ENCODE peak calls at places on chromosome 16, in ten cellular contexts. One of them, this sample, is unnamed.
A peak's percentile ranks its signal among the peaks of the same experiment; 100 is the strongest.

GRCh38 chr16:50680907-50681885 is at the start of gene SNX20:
- DNase-seq in iPS-NIHi11: no peak
- DNase-seq in activated CD8-positive, alpha-beta memory T cell treated with anti-CD3 and anti-CD28 coated beads for 4 hours: peak; percentile 33
- DNase-seq in CD4-positive, alpha-beta memory T cell: peak; percentile 78
- DNase-seq in T-helper 2 cell treated with Interferon-gamma antibody and Interleukin-4, amounts not matched to agents 5 μg/mL and 100 μg/mL, for 36 hours: peak; percentile 53
- DNase-seq in NCI-H345: no peak
- DNase-seq in A549: no peak
- DNase-seq in stimulated activated CD4-positive, alpha-beta T cell treated with anti-CD3 and anti-CD28 coated beads, Interleukin-2, amount 100 ng/mL, for 24 hours: peak; percentile 62
- DNase-seq in left ventricle myocardium superior: peak; percentile 49
- DNase-seq in CD4-positive, CD25-positive, alpha-beta regulatory T cell: peak; percentile 80
- DNase-seq in this sample: peak; percentile 82

GRCh38 chr16:30365200-30365599 is 5.1 kb downstream of the TBC1D10B start:
- DNase-seq in T-helper 2 cell treated with Interferon-gamma antibody and Interleukin-4, amounts not matched to agents 5 μg/mL and 100 μg/mL, for 36 hours: no peak
- DNase-seq in NCI-H345: no peak
- DNase-seq in activated CD8-positive, alpha-beta memory T cell treated with anti-CD3 and anti-CD28 coated beads for 4 hours: no peak
- DNase-seq in CD4-positive, CD25-positive, alpha-beta regulatory T cell: no peak
- DNase-seq in A549: no peak
- DNase-seq in stimulated activated CD4-positive, alpha-beta T cell treated with anti-CD3 and anti-CD28 coated beads, Interleukin-2, amount 100 ng/mL, for 24 hours: no peak
- DNase-seq in iPS-NIHi11: no peak
- DNase-seq in CD4-positive, alpha-beta memory T cell: no peak
- DNase-seq in left ventricle myocardium superior: peak; percentile 24
- DNase-seq in this sample: no peak

GRCh38 chr16:30124985-30125379 is 2.0 kb upstream of the MAPK3 start:
- DNase-seq in iPS-NIHi11: no peak
- DNase-seq in activated CD8-positive, alpha-beta memory T cell treated with anti-CD3 and anti-CD28 coated beads for 4 hours: no peak
- DNase-seq in NCI-H345: no peak
- DNase-seq in left ventricle myocardium superior: no peak
- DNase-seq in stimulated activated CD4-positive, alpha-beta T cell treated with anti-CD3 and anti-CD28 coated beads, Interleukin-2, amount 100 ng/mL, for 24 hours: no peak
- DNase-seq in A549: no peak
- DNase-seq in T-helper 2 cell treated with Interferon-gamma antibody and Interleukin-4, amounts not matched to agents 5 μg/mL and 100 μg/mL, for 36 hours: no peak
- DNase-seq in CD4-positive, CD25-positive, alpha-beta regulatory T cell: no peak
- DNase-seq in CD4-positive, alpha-beta memory T cell: no peak
- DNase-seq in this sample: no peak

GRCh38 chr16:84288902-84289301 is 5.8 kb upstream of the WFDC1 start:
- DNase-seq in left ventricle myocardium superior: no peak
- DNase-seq in CD4-positive, CD25-positive, alpha-beta regulatory T cell: no peak
- DNase-seq in A549: no peak
- DNase-seq in NCI-H345: no peak
- DNase-seq in activated CD8-positive, alpha-beta memory T cell treated with anti-CD3 and anti-CD28 coated beads for 4 hours: no peak
- DNase-seq in stimulated activated CD4-positive, alpha-beta T cell treated with anti-CD3 and anti-CD28 coated beads, Interleukin-2, amount 100 ng/mL, for 24 hours: no peak
- DNase-seq in T-helper 2 cell treated with Interferon-gamma antibody and Interleukin-4, amounts not matched to agents 5 μg/mL and 100 μg/mL, for 36 hours: no peak
- DNase-seq in iPS-NIHi11: no peak
- DNase-seq in CD4-positive, alpha-beta memory T cell: no peak
- DNase-seq in this sample: no peak

GRCh38 chr16:72530434-72530833 is 358.5 kb upstream of the PMFBP1 start:
- DNase-seq in activated CD8-positive, alpha-beta memory T cell treated with anti-CD3 and anti-CD28 coated beads for 4 hours: no peak
- DNase-seq in iPS-NIHi11: no peak
- DNase-seq in stimulated activated CD4-positive, alpha-beta T cell treated with anti-CD3 and anti-CD28 coated beads, Interleukin-2, amount 100 ng/mL, for 24 hours: no peak
- DNase-seq in NCI-H345: no peak
- DNase-seq in T-helper 2 cell treated with Interferon-gamma antibody and Interleukin-4, amounts not matched to agents 5 μg/mL and 100 μg/mL, for 36 hours: no peak
- DNase-seq in CD4-positive, CD25-positive, alpha-beta regulatory T cell: no peak
- DNase-seq in CD4-positive, alpha-beta memory T cell: no peak
- DNase-seq in A549: no peak
- DNase-seq in left ventricle myocardium superior: no peak
- DNase-seq in this sample: peak; percentile 31

GRCh38 chr16:72936408-72936807 is 111.5 kb downstream of the ZFHX3 start:
- DNase-seq in stimulated activated CD4-positive, alpha-beta T cell treated with anti-CD3 and anti-CD28 coated beads, Interleukin-2, amount 100 ng/mL, for 24 hours: no peak
- DNase-seq in A549: no peak
- DNase-seq in left ventricle myocardium superior: no peak
- DNase-seq in activated CD8-positive, alpha-beta memory T cell treated with anti-CD3 and anti-CD28 coated beads for 4 hours: no peak
- DNase-seq in CD4-positive, alpha-beta memory T cell: no peak
- DNase-seq in NCI-H345: no peak
- DNase-seq in T-helper 2 cell treated with Interferon-gamma antibody and Interleukin-4, amounts not matched to agents 5 μg/mL and 100 μg/mL, for 36 hours: no peak
- DNase-seq in iPS-NIHi11: no peak
- DNase-seq in CD4-positive, CD25-positive, alpha-beta regulatory T cell: no peak
- DNase-seq in this sample: no peak

GRCh38 chr16:66903544-66904427 is 14.9 kb downstream of the CDH16 start:
- DNase-seq in T-helper 2 cell treated with Interferon-gamma antibody and Interleukin-4, amounts not matched to agents 5 μg/mL and 100 μg/mL, for 36 hours: no peak
- DNase-seq in left ventricle myocardium superior: peak; percentile 89
- DNase-seq in iPS-NIHi11: no peak
- DNase-seq in CD4-positive, CD25-positive, alpha-beta regulatory T cell: no peak
- DNase-seq in A549: peak; percentile 2
- DNase-seq in activated CD8-positive, alpha-beta memory T cell treated with anti-CD3 and anti-CD28 coated beads for 4 hours: no peak
- DNase-seq in stimulated activated CD4-positive, alpha-beta T cell treated with anti-CD3 and anti-CD28 coated beads, Interleukin-2, amount 100 ng/mL, for 24 hours: no peak
- DNase-seq in NCI-H345: no peak
- DNase-seq in CD4-positive, alpha-beta memory T cell: no peak
- DNase-seq in this sample: no peak

GRCh38 chr16:7393680-7394079 is 61.0 kb downstream of the RBFOX1 start:
- DNase-seq in CD4-positive, CD25-positive, alpha-beta regulatory T cell: no peak
- DNase-seq in T-helper 2 cell treated with Interferon-gamma antibody and Interleukin-4, amounts not matched to agents 5 μg/mL and 100 μg/mL, for 36 hours: no peak
- DNase-seq in stimulated activated CD4-positive, alpha-beta T cell treated with anti-CD3 and anti-CD28 coated beads, Interleukin-2, amount 100 ng/mL, for 24 hours: no peak
- DNase-seq in activated CD8-positive, alpha-beta memory T cell treated with anti-CD3 and anti-CD28 coated beads for 4 hours: no peak
- DNase-seq in NCI-H345: no peak
- DNase-seq in left ventricle myocardium superior: no peak
- DNase-seq in CD4-positive, alpha-beta memory T cell: no peak
- DNase-seq in A549: no peak
- DNase-seq in iPS-NIHi11: no peak
- DNase-seq in this sample: no peak

GRCh38 chr16:3780570-3780969 is 63.2 kb upstream of the TRAP1 start:
- DNase-seq in activated CD8-positive, alpha-beta memory T cell treated with anti-CD3 and anti-CD28 coated beads for 4 hours: no peak
- DNase-seq in CD4-positive, alpha-beta memory T cell: no peak
- DNase-seq in CD4-positive, CD25-positive, alpha-beta regulatory T cell: no peak
- DNase-seq in stimulated activated CD4-positive, alpha-beta T cell treated with anti-CD3 and anti-CD28 coated beads, Interleukin-2, amount 100 ng/mL, for 24 hours: no peak
- DNase-seq in NCI-H345: peak; percentile 33
- DNase-seq in T-helper 2 cell treated with Interferon-gamma antibody and Interleukin-4, amounts not matched to agents 5 μg/mL and 100 μg/mL, for 36 hours: no peak
- DNase-seq in left ventricle myocardium superior: no peak
- DNase-seq in A549: no peak
- DNase-seq in iPS-NIHi11: no peak
- DNase-seq in this sample: no peak

GRCh38 chr16:66961065-66961744 is at the start of gene CES3:
- DNase-seq in A549: peak; percentile 80
- DNase-seq in stimulated activated CD4-positive, alpha-beta T cell treated with anti-CD3 and anti-CD28 coated beads, Interleukin-2, amount 100 ng/mL, for 24 hours: peak; percentile 71
- DNase-seq in T-helper 2 cell treated with Interferon-gamma antibody and Interleukin-4, amounts not matched to agents 5 μg/mL and 100 μg/mL, for 36 hours: peak; percentile 70
- DNase-seq in CD4-positive, CD25-positive, alpha-beta regulatory T cell: peak; percentile 39
- DNase-seq in iPS-NIHi11: peak; percentile 88
- DNase-seq in CD4-positive, alpha-beta memory T cell: peak; percentile 41
- DNase-seq in activated CD8-positive, alpha-beta memory T cell treated with anti-CD3 and anti-CD28 coated beads for 4 hours: no peak
- DNase-seq in left ventricle myocardium superior: peak; percentile 67
- DNase-seq in NCI-H345: peak; percentile 26
- DNase-seq in this sample: peak; percentile 77

GRCh38 chr16:74623214-74623842 is 16.4 kb upstream of the GLG1 start:
- DNase-seq in left ventricle myocardium superior: no peak
- DNase-seq in activated CD8-positive, alpha-beta memory T cell treated with anti-CD3 and anti-CD28 coated beads for 4 hours: no peak
- DNase-seq in T-helper 2 cell treated with Interferon-gamma antibody and Interleukin-4, amounts not matched to agents 5 μg/mL and 100 μg/mL, for 36 hours: no peak
- DNase-seq in iPS-NIHi11: peak; percentile 48
- DNase-seq in CD4-positive, CD25-positive, alpha-beta regulatory T cell: peak; percentile 54
- DNase-seq in CD4-positive, alpha-beta memory T cell: peak; percentile 54
- DNase-seq in NCI-H345: no peak
- DNase-seq in A549: peak; percentile 57
- DNase-seq in stimulated activated CD4-positive, alpha-beta T cell treated with anti-CD3 and anti-CD28 coated beads, Interleukin-2, amount 100 ng/mL, for 24 hours: no peak
- DNase-seq in this sample: peak; percentile 18

GRCh38 chr16:63813862-63814261 is 1308.0 kb downstream of the CDH11 start:
- DNase-seq in NCI-H345: no peak
- DNase-seq in activated CD8-positive, alpha-beta memory T cell treated with anti-CD3 and anti-CD28 coated beads for 4 hours: no peak
- DNase-seq in iPS-NIHi11: no peak
- DNase-seq in CD4-positive, alpha-beta memory T cell: no peak
- DNase-seq in CD4-positive, CD25-positive, alpha-beta regulatory T cell: no peak
- DNase-seq in left ventricle myocardium superior: no peak
- DNase-seq in T-helper 2 cell treated with Interferon-gamma antibody and Interleukin-4, amounts not matched to agents 5 μg/mL and 100 μg/mL, for 36 hours: no peak
- DNase-seq in stimulated activated CD4-positive, alpha-beta T cell treated with anti-CD3 and anti-CD28 coated beads, Interleukin-2, amount 100 ng/mL, for 24 hours: no peak
- DNase-seq in A549: no peak
- DNase-seq in this sample: no peak

GRCh38 chr16:56481468-56482112 is 30.2 kb downstream of the OGFOD1 start:
- DNase-seq in NCI-H345: no peak
- DNase-seq in A549: no peak
- DNase-seq in activated CD8-positive, alpha-beta memory T cell treated with anti-CD3 and anti-CD28 coated beads for 4 hours: no peak
- DNase-seq in T-helper 2 cell treated with Interferon-gamma antibody and Interleukin-4, amounts not matched to agents 5 μg/mL and 100 μg/mL, for 36 hours: no peak
- DNase-seq in iPS-NIHi11: no peak
- DNase-seq in CD4-positive, alpha-beta memory T cell: no peak
- DNase-seq in stimulated activated CD4-positive, alpha-beta T cell treated with anti-CD3 and anti-CD28 coated beads, Interleukin-2, amount 100 ng/mL, for 24 hours: no peak
- DNase-seq in CD4-positive, CD25-positive, alpha-beta regulatory T cell: no peak
- DNase-seq in left ventricle myocardium superior: no peak
- DNase-seq in this sample: no peak

GRCh38 chr16:54526916-54527315 is 240.3 kb upstream of the IRX3 start:
- DNase-seq in A549: no peak
- DNase-seq in CD4-positive, CD25-positive, alpha-beta regulatory T cell: no peak
- DNase-seq in T-helper 2 cell treated with Interferon-gamma antibody and Interleukin-4, amounts not matched to agents 5 μg/mL and 100 μg/mL, for 36 hours: no peak
- DNase-seq in NCI-H345: no peak
- DNase-seq in stimulated activated CD4-positive, alpha-beta T cell treated with anti-CD3 and anti-CD28 coated beads, Interleukin-2, amount 100 ng/mL, for 24 hours: no peak
- DNase-seq in activated CD8-positive, alpha-beta memory T cell treated with anti-CD3 and anti-CD28 coated beads for 4 hours: no peak
- DNase-seq in iPS-NIHi11: no peak
- DNase-seq in CD4-positive, alpha-beta memory T cell: no peak
- DNase-seq in left ventricle myocardium superior: no peak
- DNase-seq in this sample: no peak

GRCh38 chr16:81283044-81283443 is 31.7 kb upstream of the GAN start:
- DNase-seq in T-helper 2 cell treated with Interferon-gamma antibody and Interleukin-4, amounts not matched to agents 5 μg/mL and 100 μg/mL, for 36 hours: no peak
- DNase-seq in NCI-H345: no peak
- DNase-seq in A549: no peak
- DNase-seq in CD4-positive, alpha-beta memory T cell: no peak
- DNase-seq in stimulated activated CD4-positive, alpha-beta T cell treated with anti-CD3 and anti-CD28 coated beads, Interleukin-2, amount 100 ng/mL, for 24 hours: no peak
- DNase-seq in CD4-positive, CD25-positive, alpha-beta regulatory T cell: no peak
- DNase-seq in left ventricle myocardium superior: no peak
- DNase-seq in iPS-NIHi11: no peak
- DNase-seq in activated CD8-positive, alpha-beta memory T cell treated with anti-CD3 and anti-CD28 coated beads for 4 hours: no peak
- DNase-seq in this sample: no peak

GRCh38 chr16:11224894-11225676 is 30.9 kb downstream of the SOCS1 start:
- DNase-seq in left ventricle myocardium superior: peak; percentile 58
- DNase-seq in NCI-H345: no peak
- DNase-seq in T-helper 2 cell treated with Interferon-gamma antibody and Interleukin-4, amounts not matched to agents 5 μg/mL and 100 μg/mL, for 36 hours: peak; percentile 91
- DNase-seq in stimulated activated CD4-positive, alpha-beta T cell treated with anti-CD3 and anti-CD28 coated beads, Interleukin-2, amount 100 ng/mL, for 24 hours: peak; percentile 81
- DNase-seq in A549: no peak
- DNase-seq in activated CD8-positive, alpha-beta memory T cell treated with anti-CD3 and anti-CD28 coated beads for 4 hours: peak; percentile 69
- DNase-seq in iPS-NIHi11: no peak
- DNase-seq in CD4-positive, alpha-beta memory T cell: peak; percentile 83
- DNase-seq in CD4-positive, CD25-positive, alpha-beta regulatory T cell: peak; percentile 73
- DNase-seq in this sample: peak; percentile 79

GRCh38 chr16:3548445-3548844 is 28.8 kb downstream of the NLRC3 start:
- DNase-seq in NCI-H345: no peak
- DNase-seq in iPS-NIHi11: no peak
- DNase-seq in CD4-positive, CD25-positive, alpha-beta regulatory T cell: no peak
- DNase-seq in A549: no peak
- DNase-seq in T-helper 2 cell treated with Interferon-gamma antibody and Interleukin-4, amounts not matched to agents 5 μg/mL and 100 μg/mL, for 36 hours: no peak
- DNase-seq in stimulated activated CD4-positive, alpha-beta T cell treated with anti-CD3 and anti-CD28 coated beads, Interleukin-2, amount 100 ng/mL, for 24 hours: no peak
- DNase-seq in CD4-positive, alpha-beta memory T cell: no peak
- DNase-seq in activated CD8-positive, alpha-beta memory T cell treated with anti-CD3 and anti-CD28 coated beads for 4 hours: no peak
- DNase-seq in left ventricle myocardium superior: no peak
- DNase-seq in this sample: no peak

GRCh38 chr16:20611350-20611902 is 35.3 kb upstream of the ACSM2B start:
- DNase-seq in T-helper 2 cell treated with Interferon-gamma antibody and Interleukin-4, amounts not matched to agents 5 μg/mL and 100 μg/mL, for 36 hours: no peak
- DNase-seq in stimulated activated CD4-positive, alpha-beta T cell treated with anti-CD3 and anti-CD28 coated beads, Interleukin-2, amount 100 ng/mL, for 24 hours: no peak
- DNase-seq in left ventricle myocardium superior: peak; percentile 65
- DNase-seq in A549: no peak
- DNase-seq in NCI-H345: peak; percentile 80
- DNase-seq in iPS-NIHi11: no peak
- DNase-seq in activated CD8-positive, alpha-beta memory T cell treated with anti-CD3 and anti-CD28 coated beads for 4 hours: no peak
- DNase-seq in CD4-positive, alpha-beta memory T cell: no peak
- DNase-seq in CD4-positive, CD25-positive, alpha-beta regulatory T cell: no peak
- DNase-seq in this sample: no peak

GRCh38 chr16:56930516-56931252 is 1.3 kb upstream of the HERPUD1 start:
- DNase-seq in T-helper 2 cell treated with Interferon-gamma antibody and Interleukin-4, amounts not matched to agents 5 μg/mL and 100 μg/mL, for 36 hours: no peak
- DNase-seq in iPS-NIHi11: no peak
- DNase-seq in CD4-positive, alpha-beta memory T cell: no peak
- DNase-seq in left ventricle myocardium superior: no peak
- DNase-seq in NCI-H345: peak; percentile 69
- DNase-seq in stimulated activated CD4-positive, alpha-beta T cell treated with anti-CD3 and anti-CD28 coated beads, Interleukin-2, amount 100 ng/mL, for 24 hours: no peak
- DNase-seq in A549: no peak
- DNase-seq in activated CD8-positive, alpha-beta memory T cell treated with anti-CD3 and anti-CD28 coated beads for 4 hours: no peak
- DNase-seq in CD4-positive, CD25-positive, alpha-beta regulatory T cell: no peak
- DNase-seq in this sample: peak; percentile 54

GRCh38 chr16:74862743-74863244 is 88.2 kb upstream of the FA2H start:
- DNase-seq in CD4-positive, alpha-beta memory T cell: peak; percentile 49
- DNase-seq in A549: peak; percentile 69
- DNase-seq in left ventricle myocardium superior: no peak
- DNase-seq in iPS-NIHi11: peak; percentile 65
- DNase-seq in T-helper 2 cell treated with Interferon-gamma antibody and Interleukin-4, amounts not matched to agents 5 μg/mL and 100 μg/mL, for 36 hours: no peak
- DNase-seq in CD4-positive, CD25-positive, alpha-beta regulatory T cell: peak; percentile 49
- DNase-seq in stimulated activated CD4-positive, alpha-beta T cell treated with anti-CD3 and anti-CD28 coated beads, Interleukin-2, amount 100 ng/mL, for 24 hours: no peak
- DNase-seq in NCI-H345: peak; percentile 42
- DNase-seq in activated CD8-positive, alpha-beta memory T cell treated with anti-CD3 and anti-CD28 coated beads for 4 hours: no peak
- DNase-seq in this sample: peak; percentile 35

GRCh38 chr16:22635345-22635744 is 124.7 kb downstream of the NPIPB5 start:
- DNase-seq in T-helper 2 cell treated with Interferon-gamma antibody and Interleukin-4, amounts not matched to agents 5 μg/mL and 100 μg/mL, for 36 hours: no peak
- DNase-seq in left ventricle myocardium superior: no peak
- DNase-seq in CD4-positive, CD25-positive, alpha-beta regulatory T cell: no peak
- DNase-seq in CD4-positive, alpha-beta memory T cell: no peak
- DNase-seq in iPS-NIHi11: peak; percentile 58
- DNase-seq in activated CD8-positive, alpha-beta memory T cell treated with anti-CD3 and anti-CD28 coated beads for 4 hours: no peak
- DNase-seq in A549: no peak
- DNase-seq in NCI-H345: no peak
- DNase-seq in stimulated activated CD4-positive, alpha-beta T cell treated with anti-CD3 and anti-CD28 coated beads, Interleukin-2, amount 100 ng/mL, for 24 hours: no peak
- DNase-seq in this sample: no peak

GRCh38 chr16:51538707-51539604 is 387.9 kb upstream of the SALL1 start:
- DNase-seq in A549: peak; percentile 88
- DNase-seq in NCI-H345: no peak
- DNase-seq in CD4-positive, alpha-beta memory T cell: no peak
- DNase-seq in CD4-positive, CD25-positive, alpha-beta regulatory T cell: no peak
- DNase-seq in activated CD8-positive, alpha-beta memory T cell treated with anti-CD3 and anti-CD28 coated beads for 4 hours: no peak
- DNase-seq in left ventricle myocardium superior: no peak
- DNase-seq in iPS-NIHi11: peak; percentile 51
- DNase-seq in T-helper 2 cell treated with Interferon-gamma antibody and Interleukin-4, amounts not matched to agents 5 μg/mL and 100 μg/mL, for 36 hours: no peak
- DNase-seq in stimulated activated CD4-positive, alpha-beta T cell treated with anti-CD3 and anti-CD28 coated beads, Interleukin-2, amount 100 ng/mL, for 24 hours: no peak
- DNase-seq in this sample: no peak

GRCh38 chr16:10988164-10988803 is 43.9 kb downstream of the CLEC16A start:
- DNase-seq in CD4-positive, CD25-positive, alpha-beta regulatory T cell: no peak
- DNase-seq in A549: peak; percentile 28
- DNase-seq in NCI-H345: no peak
- DNase-seq in stimulated activated CD4-positive, alpha-beta T cell treated with anti-CD3 and anti-CD28 coated beads, Interleukin-2, amount 100 ng/mL, for 24 hours: peak; percentile 73
- DNase-seq in activated CD8-positive, alpha-beta memory T cell treated with anti-CD3 and anti-CD28 coated beads for 4 hours: no peak
- DNase-seq in CD4-positive, alpha-beta memory T cell: no peak
- DNase-seq in T-helper 2 cell treated with Interferon-gamma antibody and Interleukin-4, amounts not matched to agents 5 μg/mL and 100 μg/mL, for 36 hours: peak; percentile 82
- DNase-seq in left ventricle myocardium superior: no peak
- DNase-seq in iPS-NIHi11: peak; percentile 51
- DNase-seq in this sample: no peak

GRCh38 chr16:79276506-79276905 is 324.0 kb downstream of the MAF start:
- DNase-seq in NCI-H345: no peak
- DNase-seq in CD4-positive, alpha-beta memory T cell: no peak
- DNase-seq in iPS-NIHi11: no peak
- DNase-seq in A549: no peak
- DNase-seq in CD4-positive, CD25-positive, alpha-beta regulatory T cell: no peak
- DNase-seq in T-helper 2 cell treated with Interferon-gamma antibody and Interleukin-4, amounts not matched to agents 5 μg/mL and 100 μg/mL, for 36 hours: no peak
- DNase-seq in stimulated activated CD4-positive, alpha-beta T cell treated with anti-CD3 and anti-CD28 coated beads, Interleukin-2, amount 100 ng/mL, for 24 hours: no peak
- DNase-seq in activated CD8-positive, alpha-beta memory T cell treated with anti-CD3 and anti-CD28 coated beads for 4 hours: no peak
- DNase-seq in left ventricle myocardium superior: no peak
- DNase-seq in this sample: no peak

GRCh38 chr16:77212736-77213541 is 13.7 kb downstream of the SYCE1L start:
- DNase-seq in T-helper 2 cell treated with Interferon-gamma antibody and Interleukin-4, amounts not matched to agents 5 μg/mL and 100 μg/mL, for 36 hours: peak; percentile 71
- DNase-seq in NCI-H345: peak; percentile 48
- DNase-seq in CD4-positive, CD25-positive, alpha-beta regulatory T cell: peak; percentile 72
- DNase-seq in CD4-positive, alpha-beta memory T cell: peak; percentile 68
- DNase-seq in activated CD8-positive, alpha-beta memory T cell treated with anti-CD3 and anti-CD28 coated beads for 4 hours: no peak
- DNase-seq in stimulated activated CD4-positive, alpha-beta T cell treated with anti-CD3 and anti-CD28 coated beads, Interleukin-2, amount 100 ng/mL, for 24 hours: peak; percentile 75
- DNase-seq in iPS-NIHi11: peak; percentile 88
- DNase-seq in A549: peak; percentile 78
- DNase-seq in left ventricle myocardium superior: peak; percentile 73
- DNase-seq in this sample: peak; percentile 19

GRCh38 chr16:84913315-84913714 is 93.5 kb downstream of the CRISPLD2 start:
- DNase-seq in NCI-H345: no peak
- DNase-seq in CD4-positive, alpha-beta memory T cell: no peak
- DNase-seq in activated CD8-positive, alpha-beta memory T cell treated with anti-CD3 and anti-CD28 coated beads for 4 hours: no peak
- DNase-seq in iPS-NIHi11: no peak
- DNase-seq in left ventricle myocardium superior: peak; percentile 70
- DNase-seq in A549: no peak
- DNase-seq in CD4-positive, CD25-positive, alpha-beta regulatory T cell: no peak
- DNase-seq in stimulated activated CD4-positive, alpha-beta T cell treated with anti-CD3 and anti-CD28 coated beads, Interleukin-2, amount 100 ng/mL, for 24 hours: no peak
- DNase-seq in T-helper 2 cell treated with Interferon-gamma antibody and Interleukin-4, amounts not matched to agents 5 μg/mL and 100 μg/mL, for 36 hours: no peak
- DNase-seq in this sample: no peak

GRCh38 chr16:22337849-22338248 is 36.6 kb downstream of the CDR2 start:
- DNase-seq in A549: no peak
- DNase-seq in CD4-positive, CD25-positive, alpha-beta regulatory T cell: no peak
- DNase-seq in stimulated activated CD4-positive, alpha-beta T cell treated with anti-CD3 and anti-CD28 coated beads, Interleukin-2, amount 100 ng/mL, for 24 hours: no peak
- DNase-seq in NCI-H345: no peak
- DNase-seq in CD4-positive, alpha-beta memory T cell: no peak
- DNase-seq in T-helper 2 cell treated with Interferon-gamma antibody and Interleukin-4, amounts not matched to agents 5 μg/mL and 100 μg/mL, for 36 hours: no peak
- DNase-seq in activated CD8-positive, alpha-beta memory T cell treated with anti-CD3 and anti-CD28 coated beads for 4 hours: no peak
- DNase-seq in left ventricle myocardium superior: no peak
- DNase-seq in iPS-NIHi11: no peak
- DNase-seq in this sample: peak; percentile 25

GRCh38 chr16:87850009-87851006 is 19.0 kb downstream of the SLC7A5 start:
- DNase-seq in activated CD8-positive, alpha-beta memory T cell treated with anti-CD3 and anti-CD28 coated beads for 4 hours: no peak
- DNase-seq in NCI-H345: peak; percentile 49
- DNase-seq in stimulated activated CD4-positive, alpha-beta T cell treated with anti-CD3 and anti-CD28 coated beads, Interleukin-2, amount 100 ng/mL, for 24 hours: peak; percentile 77
- DNase-seq in iPS-NIHi11: peak; percentile 92
- DNase-seq in T-helper 2 cell treated with Interferon-gamma antibody and Interleukin-4, amounts not matched to agents 5 μg/mL and 100 μg/mL, for 36 hours: peak; percentile 55
- DNase-seq in CD4-positive, CD25-positive, alpha-beta regulatory T cell: peak; percentile 79
- DNase-seq in A549: no peak
- DNase-seq in CD4-positive, alpha-beta memory T cell: peak; percentile 72
- DNase-seq in left ventricle myocardium superior: peak; percentile 79
- DNase-seq in this sample: no peak

This sample was measured in MM.1S.